ENCODE peak calls at places on chromosomes 2 and 18, in five cellular contexts. One of them, this sample, is unnamed.

GRCh38 chr2:103289101-103289725 is 527.4 kb downstream of the TMEM182 start:
- DNase-seq in H1: no peak
- DNase-seq in HCT116: no peak
- DNase-seq in HepG2: no peak
- DNase-seq in GM12878: no peak
- DNase-seq in this sample: no peak

GRCh38 chr2:2827237-2827636 is 496.2 kb upstream of the MYT1L start:
- DNase-seq in H1: peak
- DNase-seq in HCT116: no peak
- DNase-seq in HepG2: no peak
- DNase-seq in GM12878: no peak
- DNase-seq in this sample: no peak

GRCh38 chr2:9570182-9571060 is 14.8 kb upstream of the ADAM17 start:
- DNase-seq in H1: no peak
- DNase-seq in HCT116: no peak
- DNase-seq in HepG2: peak
- DNase-seq in GM12878: no peak
- DNase-seq in this sample: no peak

GRCh38 chr2:29053223-29053622 is 21.1 kb downstream of the PCARE start:
- DNase-seq in H1: no peak
- DNase-seq in HCT116: peak
- DNase-seq in HepG2: no peak
- DNase-seq in GM12878: no peak
- DNase-seq in this sample: no peak

GRCh38 chr18:52160652-52161051 is 179.3 kb upstream of the DCC start:
- DNase-seq in H1: no peak
- DNase-seq in HCT116: no peak
- DNase-seq in HepG2: no peak
- DNase-seq in GM12878: no peak
- DNase-seq in this sample: no peak

GRCh38 chr2:221204699-221205098 is 367.4 kb downstream of the EPHA4 start:
- DNase-seq in H1: no peak
- DNase-seq in HCT116: no peak
- DNase-seq in HepG2: no peak
- DNase-seq in GM12878: no peak
- DNase-seq in this sample: no peak

GRCh38 chr2:223735035-223735640 is 102.2 kb downstream of the AP1S3 start:
- DNase-seq in H1: peak
- DNase-seq in HCT116: no peak
- DNase-seq in HepG2: no peak
- DNase-seq in GM12878: no peak
- DNase-seq in this sample: no peak

GRCh38 chr2:218435003-218435982 is 16.4 kb downstream of the VIL1 start:
- DNase-seq in H1: no peak
- DNase-seq in HCT116: no peak
- DNase-seq in HepG2: no peak
- DNase-seq in GM12878: no peak
- DNase-seq in this sample: no peak

GRCh38 chr2:238847841-238848565 is at the start of gene TWIST2:
- DNase-seq in H1: peak
- DNase-seq in HCT116: no peak
- DNase-seq in HepG2: no peak
- DNase-seq in GM12878: no peak
- DNase-seq in this sample: no peak
- H2AFZ ChIP-seq in H1: peak
- H2AFZ ChIP-seq in HCT116: no peak
- H2AFZ ChIP-seq in HepG2: no peak
- H2AFZ ChIP-seq in GM12878: no peak
- H2AFZ ChIP-seq in this sample: no peak

DNA sequence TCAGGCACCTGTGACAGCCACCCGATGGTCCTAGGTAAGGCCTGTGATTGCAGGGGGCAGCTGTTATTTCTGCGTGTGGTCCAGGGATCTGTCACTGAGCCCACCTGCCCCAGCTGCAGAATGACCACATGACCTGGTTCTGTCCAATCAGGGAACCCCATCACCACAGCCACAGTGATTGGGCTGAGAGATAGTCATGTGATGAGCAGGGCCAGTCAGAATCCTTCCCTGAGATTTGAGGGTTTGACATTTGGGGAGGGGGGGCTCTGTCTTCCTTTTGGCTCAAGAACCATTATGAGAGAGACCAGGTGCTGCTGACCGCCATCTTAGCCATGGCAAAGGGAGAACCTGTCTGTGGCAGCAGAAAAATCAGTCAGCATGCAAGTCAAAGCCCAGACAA is 147.2 kb downstream of the SMAD7 start:
- DNase-seq in H1: peak
- DNase-seq in HCT116: no peak
- DNase-seq in HepG2: no peak
- DNase-seq in GM12878: no peak
- DNase-seq in this sample: peak
- TF ChIP-seq ZNF274 in H1: no peak
- TF ChIP-seq ZNF274 in HCT116: no peak
- TF ChIP-seq ZNF274 in HepG2: no peak
- TF ChIP-seq ZNF274 in GM12878: no peak
- TF ChIP-seq ZNF274 in this sample: no peak

DNA sequence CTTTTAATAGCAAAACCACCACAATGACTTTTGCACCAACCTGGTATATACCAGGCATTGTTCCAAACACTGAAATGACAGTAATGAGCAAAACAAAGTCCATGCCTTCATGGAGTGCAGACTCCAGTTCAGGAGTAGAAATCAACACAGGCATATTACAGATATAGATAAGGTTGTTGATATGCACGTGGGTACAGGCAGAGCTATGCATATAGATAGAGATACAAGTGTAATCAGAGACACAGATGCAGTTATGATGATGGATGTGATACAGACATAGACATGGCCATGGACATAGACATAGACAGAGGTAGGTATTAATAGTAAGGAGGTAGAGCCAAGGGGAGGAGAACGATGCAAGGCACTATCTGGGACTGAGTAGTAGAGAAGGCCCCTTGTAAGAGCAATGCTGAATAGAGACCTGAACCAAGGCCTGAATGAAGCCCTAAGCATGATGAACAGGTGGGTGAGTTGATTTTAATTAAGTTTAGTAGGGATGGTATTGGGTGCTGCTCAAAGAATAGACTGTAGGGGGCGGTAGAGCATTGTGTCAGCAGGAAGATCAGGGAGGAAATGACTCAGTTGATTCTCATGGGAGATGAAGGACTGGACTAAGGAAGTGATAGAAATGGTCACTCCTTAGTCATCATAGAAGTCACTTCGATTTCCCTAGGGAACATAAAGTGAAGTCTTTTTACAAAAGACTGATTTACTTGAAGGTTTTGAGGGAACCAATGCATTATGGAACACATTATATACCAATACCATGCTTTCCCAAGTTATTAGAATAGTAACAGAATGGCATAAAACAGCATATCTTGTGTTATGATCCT is 39.4 kb downstream of the CMPK2 start:
- DNase-seq in H1: peak
- DNase-seq in HCT116: peak
- DNase-seq in HepG2: peak
- DNase-seq in GM12878: peak
- DNase-seq in this sample: peak
- TF ChIP-seq ATF3 in H1: no peak
- TF ChIP-seq ATF3 in HCT116: no peak
- TF ChIP-seq ATF3 in HepG2: no peak
- TF ChIP-seq ATF3 in GM12878: no peak
- TF ChIP-seq ATF3 in this sample: peak

GRCh38 chr2:160005908-160006307 is 56.5 kb downstream of the PLA2R1 start:
- DNase-seq in H1: no peak
- DNase-seq in HCT116: no peak
- DNase-seq in HepG2: no peak
- DNase-seq in GM12878: no peak
- DNase-seq in this sample: no peak

GRCh38 chr2:160005476-160005875 is 56.9 kb downstream of the PLA2R1 start:
- DNase-seq in H1: no peak
- DNase-seq in HCT116: no peak
- DNase-seq in HepG2: no peak
- DNase-seq in GM12878: no peak
- DNase-seq in this sample: no peak

GRCh38 chr2:160010361-160011145 is 51.9 kb downstream of the PLA2R1 start:
- DNase-seq in H1: no peak
- DNase-seq in HCT116: no peak
- DNase-seq in HepG2: no peak
- DNase-seq in GM12878: no peak
- DNase-seq in this sample: no peak

GRCh38 chr2:160006466-160006865 is 55.9 kb downstream of the PLA2R1 start:
- DNase-seq in H1: no peak
- DNase-seq in HCT116: no peak
- DNase-seq in HepG2: no peak
- DNase-seq in GM12878: no peak
- DNase-seq in this sample: no peak

DNA sequence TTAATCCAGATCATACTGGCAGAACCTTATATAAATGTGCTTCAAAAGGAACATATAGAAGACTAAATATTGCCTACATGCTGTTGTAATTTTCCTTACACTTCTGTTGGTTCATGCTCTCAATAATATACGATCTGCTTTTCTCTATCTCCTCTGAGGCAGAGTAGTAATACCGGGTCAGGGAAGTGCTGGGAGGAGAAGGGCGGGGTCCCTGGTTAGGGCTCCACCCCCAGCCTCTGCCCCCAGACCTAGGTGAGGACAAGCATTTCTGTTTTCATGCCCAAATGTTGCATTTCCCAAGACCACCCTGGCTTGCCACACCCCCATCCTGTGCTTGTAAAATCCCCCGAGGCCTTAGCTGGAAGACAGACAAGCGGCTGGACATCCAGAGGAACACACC is 55.3 kb downstream of the PLA2R1 start:
- DNase-seq in H1: no peak
- DNase-seq in HCT116: no peak
- DNase-seq in HepG2: no peak
- DNase-seq in GM12878: no peak
- DNase-seq in this sample: no peak
- H2AFZ ChIP-seq in H1: no peak
- H2AFZ ChIP-seq in HCT116: no peak
- H2AFZ ChIP-seq in HepG2: no peak
- H2AFZ ChIP-seq in GM12878: no peak
- H2AFZ ChIP-seq in this sample: no peak

This sample was measured in K562.